ENCODE peak calls at places on chromosomes 1 and 21, in six cellular contexts. S is left lung, Z is transverse colon, V is cardiac muscle cell, U is hepatocyte, O is A549. Q is an unnamed sample.
A peak's percentile ranks its signal among the peaks of the same experiment; 100 is the strongest.

GRCh38 chr1:224499204-224499603 is 64.6 kb upstream of the WDR26 start:
- DNase-seq in S (no peak), U (no peak), V (no peak), Z (no peak), O (no peak), Q (no peak)

GRCh38 chr1:2787163-2787911 is 14.2 kb downstream of the TTC34 start:
- DNase-seq in V (no peak), O (no peak), U (no peak), Z (no peak), S (peak; percentile 14), Q (no peak)

GRCh38 chr1:206103979-206104378 is 13.2 kb downstream of the AVPR1B start:
- DNase-seq in O (no peak), V (no peak), Z (no peak), S (no peak), U (no peak), Q (no peak)

GRCh38 chr1:198238121-198238520 is 81.3 kb downstream of the NEK7 start:
- DNase-seq in O (no peak), U (no peak), Z (no peak), V (no peak), S (peak; percentile 46), Q (no peak)

GRCh38 chr1:11590395-11590794 is 63.8 kb downstream of the FBXO2 start:
- DNase-seq in V (no peak), O (no peak), S (no peak), U (no peak), Z (no peak), Q (no peak)

GRCh38 chr1:3684031-3684430 is 31.7 kb downstream of the TP73 start:
- DNase-seq in V (peak; percentile 32), S (no peak), O (no peak), U (peak; percentile 75), Z (no peak), Q (no peak)

GRCh38 chr1:84668185-84668584 is 22.1 kb downstream of the SSX2IP start:
- DNase-seq in V (peak; percentile 47), Z (no peak), O (peak; percentile 19), U (no peak), S (no peak), Q (no peak)

GRCh38 chr1:65264197-65264929 is 45.0 kb upstream of the DNAJC6 start:
- DNase-seq in U (peak; percentile 47), V (peak; percentile 62), Z (no peak), O (peak; percentile 29), S (no peak), Q (peak; percentile 34)

GRCh38 chr1:67677408-67677807 is 7.6 kb upstream of the GADD45A start:
- DNase-seq in V (no peak), Z (no peak), S (no peak), O (no peak), U (no peak), Q (no peak)

GRCh38 chr1:226736908-226737818 is 1.9 kb downstream of the ITPKB start:
- DNase-seq in V (peak; percentile 47), S (peak; percentile 55), Z (peak; percentile 39), O (no peak), U (peak; percentile 71), Q (no peak)

GRCh38 chr1:72283204-72284083 is 1.1 kb upstream of the NEGR1 start:
- DNase-seq in V (peak; percentile 82), S (peak; percentile 76), U (peak; percentile 67), Z (peak; percentile 60), O (peak; percentile 24), Q (peak; percentile 69)

GRCh38 chr1:248810727-248811513 is 14.8 kb downstream of the SH3BP5L start:
- DNase-seq in Z (no peak), S (no peak), O (no peak), V (peak; percentile 62), U (no peak), Q (no peak)

GRCh38 chr1:220272841-220273090 is 513 bp upstream of the RAB3GAP2 start:
- DNase-seq in O (no peak), Z (no peak), S (no peak), U (no peak), V (no peak), Q (no peak)

GRCh38 chr1:238951809-238952208 is 434.6 kb upstream of the CHRM3 start:
- DNase-seq in U (peak; percentile 41), S (no peak), Z (no peak), O (peak; percentile 10), V (peak; percentile 40), Q (peak; percentile 51)

GRCh38 chr21:32520885-32521735 is 64.2 kb downstream of the TCP10L start:
- DNase-seq in U (peak; percentile 40), O (peak; percentile 28), Z (peak; percentile 63), S (peak; percentile 69), V (peak; percentile 98), Q (peak; percentile 82)

GRCh38 chr1:3856923-3857790 is at the start of the genes CEP104 and DFFB:
- DNase-seq in V (peak; percentile 86), Z (peak; percentile 97), O (peak; percentile 96), S (peak; percentile 94), U (peak; percentile 97), Q (peak; percentile 96)

GRCh38 chr1:91650764-91651163 is 150.1 kb downstream of the CDC7 start:
- DNase-seq in O (peak; percentile 49), S (peak; percentile 50), Z (peak; percentile 48), V (peak; percentile 89), U (peak; percentile 67), Q (no peak)

GRCh38 chr1:119988316-119989067 is 81.0 kb downstream of the NOTCH2 start:
- DNase-seq in S (no peak), U (no peak), Z (no peak), V (no peak), O (no peak), Q (no peak)

GRCh38 chr1:160623860-160624259 is 23.0 kb downstream of the SLAMF1 start:
- DNase-seq in O (no peak), Z (no peak), V (no peak), S (no peak), U (no peak), Q (no peak)

GRCh38 chr1:160624464-160624863 is 22.4 kb downstream of the SLAMF1 start:
- DNase-seq in Z (no peak), O (no peak), V (no peak), U (no peak), S (no peak), Q (no peak)

GRCh38 chr1:160626560-160627342 is 20.1 kb downstream of the SLAMF1 start:
- DNase-seq in O (no peak), Z (no peak), U (no peak), V (no peak), S (no peak), Q (no peak)

GRCh38 chr1:160625725-160626498 is 20.9 kb downstream of the SLAMF1 start:
- DNase-seq in U (no peak), S (no peak), Z (no peak), O (no peak), V (peak; percentile 38), Q (no peak)

DNA sequence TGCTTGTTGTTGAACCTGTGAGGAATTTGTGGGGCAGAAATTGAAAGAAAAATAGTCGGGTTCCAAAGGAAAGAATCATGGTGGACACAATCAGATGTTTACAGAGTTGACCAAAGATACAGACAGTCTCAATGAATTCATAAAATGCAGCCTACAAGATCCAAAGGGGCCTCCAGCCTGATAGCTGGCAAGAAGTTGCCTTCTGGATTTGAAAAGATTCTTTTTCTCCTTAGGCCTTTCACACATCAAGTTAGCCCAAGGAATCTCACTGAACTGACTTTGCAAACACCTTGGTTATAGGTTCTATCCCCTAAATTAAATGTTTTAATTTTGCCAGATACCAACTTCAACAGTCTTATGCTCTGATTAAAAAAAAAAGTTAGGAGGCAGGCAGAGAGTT is 21.5 kb downstream of the SLAMF1 start:
- DNase-seq in Z (no peak), S (no peak), V (no peak), U (no peak), O (no peak), Q (no peak)
- H3K4me1 ChIP-seq in Z (no peaks in the 10 kb centered on the region), S (peaks cover 34% of the 10 kb centered on the region), V (no peaks in the 10 kb centered on the region), U (peaks cover 6% of the 10 kb centered on the region), O (no peaks in the 10 kb centered on the region), Q (peaks cover 3% of the 10 kb centered on the region)

DNA sequence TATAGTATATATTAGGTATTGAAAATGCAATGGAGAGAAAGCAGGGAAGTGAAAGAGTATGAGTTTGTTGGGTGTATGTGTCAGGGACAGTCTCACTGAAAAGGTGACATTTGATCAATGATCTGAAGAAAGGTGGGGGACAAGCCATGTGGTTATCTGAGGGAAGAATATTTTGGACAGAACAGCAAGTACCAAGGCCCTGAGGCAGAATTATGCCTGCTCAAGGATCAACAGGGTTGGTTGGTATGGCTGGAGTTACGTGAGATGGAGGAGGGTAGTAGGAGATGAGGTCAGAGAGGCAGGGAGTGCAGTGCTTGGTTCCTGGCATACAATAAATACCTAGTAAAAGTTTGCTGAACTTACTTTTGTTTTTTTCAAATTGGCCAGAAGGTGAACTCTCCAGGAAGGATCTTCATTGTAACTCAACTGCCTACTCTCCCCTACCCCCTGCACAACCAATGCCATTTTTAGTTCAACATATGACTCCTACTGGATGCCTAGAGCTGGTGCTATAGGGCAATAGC is 1.8 kb downstream of the LAMTOR2 start:
- DNase-seq in Z (no peak), S (no peak), U (no peak), V (no peak), O (no peak), Q (no peak)
- H3K4me3 ChIP-seq in Z (no peak overlapping the region), S (peak overlapping the region; percentile 63), U (no peak overlapping the region), V (no peak overlapping the region), O (no peak overlapping the region), Q (no peak overlapping the region)

GRCh38 chr1:16054598-16055540 is 11.3 kb downstream of the CLCNKB start:
- DNase-seq in S (no peak), V (no peak), O (no peak), Z (no peak), U (no peak), Q (no peak)

GRCh38 chr1:16055613-16056520 is 12.3 kb downstream of the CLCNKB start:
- DNase-seq in V (peak; percentile 79), Z (peak; percentile 92), O (peak; percentile 84), S (peak; percentile 85), U (peak; percentile 96), Q (peak; percentile 90)

GRCh38 chr1:16050328-16050727 is 6.7 kb downstream of the CLCNKB start:
- DNase-seq in Z (no peak), V (no peak), U (no peak), O (no peak), S (no peak), Q (no peak)

GRCh38 chr1:16051039-16051438 is 7.5 kb downstream of the CLCNKB start:
- DNase-seq in Z (no peak), S (no peak), V (no peak), O (no peak), U (no peak), Q (no peak)

DNA sequence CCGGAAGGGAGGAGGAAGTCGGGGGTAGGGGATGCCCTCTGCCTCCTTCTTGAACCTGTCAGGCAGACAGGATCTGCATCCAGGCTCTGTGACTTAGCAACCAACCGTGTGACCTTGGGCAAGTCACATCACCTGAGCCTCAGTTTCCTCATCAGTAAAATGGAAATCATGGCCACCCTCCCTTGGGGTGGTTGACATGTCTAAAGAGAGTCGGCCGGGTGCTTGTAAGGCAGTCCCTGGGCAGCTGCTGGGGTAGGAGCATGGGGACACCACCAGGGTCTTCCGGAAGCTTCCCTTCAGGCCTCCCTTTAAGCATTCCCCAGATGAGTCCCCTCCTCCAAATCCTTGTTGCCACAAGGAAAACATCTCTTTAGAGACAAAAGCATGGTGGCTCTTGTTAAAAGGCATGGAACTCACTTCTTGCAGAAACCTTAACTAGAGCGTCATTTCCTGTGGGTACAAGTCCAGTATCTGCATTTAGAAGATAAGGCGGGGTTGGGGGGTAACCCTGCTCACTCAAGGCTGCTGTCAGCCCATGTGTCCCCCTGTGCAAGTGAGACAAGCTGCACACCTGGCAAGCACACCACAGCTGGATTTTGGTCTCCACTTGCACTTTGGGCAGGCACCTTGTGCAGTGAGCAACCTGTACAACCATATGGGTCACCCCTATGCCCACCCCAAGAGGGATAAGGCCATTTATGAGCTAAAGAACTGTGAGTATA is 10.4 kb downstream of the CLCNKB start:
- DNase-seq in Z (no peak), O (no peak), U (no peak), V (no peak), S (no peak), Q (no peak)
- H3K4me1 ChIP-seq in Z (no peaks in the 10 kb centered on the region), O (peaks cover 6% of the 10 kb centered on the region), U (peaks cover 2% of the 10 kb centered on the region), V (peaks cover 9% of the 10 kb centered on the region), S (peaks cover 6% of the 10 kb centered on the region), Q (no peaks in the 10 kb centered on the region)

GRCh38 chr1:32448773-32449456 is 16.0 kb upstream of the ZBTB8B start:
- DNase-seq in V (peak; percentile 29), Z (no peak), S (no peak), O (peak; percentile 68), U (peak; percentile 27), Q (peak; percentile 70)

GRCh38 chr1:32447469-32448185 is 17.2 kb upstream of the ZBTB8B start:
- DNase-seq in O (no peak), S (no peak), U (peak; percentile 62), Z (no peak), V (peak; percentile 91), Q (peak; percentile 27)
- H3K4me3 ChIP-seq in O (no peak overlapping the region), S (no peak overlapping the region), U (peak overlapping the region; percentile 34), Z (peak overlapping the region; percentile 22), V (no peak overlapping the region), Q (no peak overlapping the region)